ENCODE peak calls at places on chromosomes 1 and 21, in five cellular contexts. One of them, this sample, is unnamed.

GRCh38 chr1:63739452-63739851 is 34.4 kb upstream of the ROR1 start:
- DNase-seq in HCT116: no peak
- DNase-seq in stomach: no peak
- DNase-seq in body of pancreas: no peak
- DNase-seq in heart left ventricle: no peak
- DNase-seq in this sample: no peak

GRCh38 chr1:163337631-163338030 is 15.9 kb downstream of the NUF2 start:
- DNase-seq in HCT116: no peak
- DNase-seq in stomach: no peak
- DNase-seq in body of pancreas: no peak
- DNase-seq in heart left ventricle: no peak
- DNase-seq in this sample: no peak

GRCh38 chr1:58395355-58395754 is 151.2 kb downstream of the OMA1 start:
- DNase-seq in HCT116: peak
- DNase-seq in stomach: no peak
- DNase-seq in body of pancreas: no peak
- DNase-seq in heart left ventricle: peak
- DNase-seq in this sample: no peak

GRCh38 chr21:44281801-44282200 is 3.9 kb upstream of the AIRE start:
- DNase-seq in HCT116: no peak
- DNase-seq in stomach: no peak
- DNase-seq in body of pancreas: peak
- DNase-seq in heart left ventricle: no peak
- DNase-seq in this sample: no peak

GRCh38 chr1:18512883-18513282 is 32.2 kb downstream of the KLHDC7A start:
- DNase-seq in HCT116: no peak
- DNase-seq in stomach: no peak
- DNase-seq in body of pancreas: no peak
- DNase-seq in heart left ventricle: no peak
- DNase-seq in this sample: no peak

GRCh38 chr1:5990913-5991783 is 1.1 kb downstream of the NPHP4 start:
- DNase-seq in HCT116: no peak
- DNase-seq in stomach: peak
- DNase-seq in body of pancreas: peak
- DNase-seq in heart left ventricle: peak
- DNase-seq in this sample: peak

GRCh38 chr1:24912359-24913273 is 17.5 kb downstream of the RUNX3 start:
- DNase-seq in HCT116: no peak
- DNase-seq in stomach: no peak
- DNase-seq in body of pancreas: no peak
- DNase-seq in heart left ventricle: no peak
- DNase-seq in this sample: no peak

GRCh38 chr21:17427157-17427556 is 85.7 kb upstream of the CXADR start:
- DNase-seq in HCT116: no peak
- DNase-seq in stomach: no peak
- DNase-seq in body of pancreas: no peak
- DNase-seq in heart left ventricle: no peak
- DNase-seq in this sample: no peak

GRCh38 chr1:228074954-228075730 is 7.4 kb upstream of the ARF1 start:
- DNase-seq in HCT116: no peak
- DNase-seq in stomach: peak
- DNase-seq in body of pancreas: no peak
- DNase-seq in heart left ventricle: no peak
- DNase-seq in this sample: no peak

GRCh38 chr1:44108971-44109370 is 9.7 kb upstream of the KLF17 start:
- DNase-seq in HCT116: no peak
- DNase-seq in stomach: no peak
- DNase-seq in body of pancreas: no peak
- DNase-seq in heart left ventricle: no peak
- DNase-seq in this sample: no peak

GRCh38 chr1:19664453-19665043 is at the start of gene HTR6:
- DNase-seq in HCT116: no peak
- DNase-seq in stomach: no peak
- DNase-seq in body of pancreas: no peak
- DNase-seq in heart left ventricle: no peak
- DNase-seq in this sample: no peak

GRCh38 chr1:20110679-20111078 is 8.7 kb downstream of the PLA2G2D start:
- DNase-seq in HCT116: peak
- DNase-seq in stomach: no peak
- DNase-seq in body of pancreas: no peak
- DNase-seq in heart left ventricle: no peak
- DNase-seq in this sample: no peak

GRCh38 chr1:79355073-79355472 is 348.5 kb upstream of the ADGRL4 start:
- DNase-seq in HCT116: no peak
- DNase-seq in stomach: no peak
- DNase-seq in body of pancreas: no peak
- DNase-seq in heart left ventricle: no peak
- DNase-seq in this sample: no peak

GRCh38 chr21:29293495-29293894 is 5.2 kb upstream of the BACH1 start:
- DNase-seq in HCT116: no peak
- DNase-seq in stomach: no peak
- DNase-seq in body of pancreas: no peak
- DNase-seq in heart left ventricle: no peak
- DNase-seq in this sample: no peak

GRCh38 chr1:16433066-16433465 is 4.2 kb downstream of the SPATA21 start:
- DNase-seq in HCT116: no peak
- DNase-seq in stomach: no peak
- DNase-seq in body of pancreas: no peak
- DNase-seq in heart left ventricle: no peak
- DNase-seq in this sample: no peak

GRCh38 chr1:16425125-16426025 is 11.8 kb downstream of the SPATA21 start:
- DNase-seq in HCT116: no peak
- DNase-seq in stomach: no peak
- DNase-seq in body of pancreas: no peak
- DNase-seq in heart left ventricle: no peak
- DNase-seq in this sample: no peak

GRCh38 chr1:16434501-16434900 is 2.7 kb downstream of the SPATA21 start:
- DNase-seq in HCT116: no peak
- DNase-seq in stomach: no peak
- DNase-seq in body of pancreas: no peak
- DNase-seq in heart left ventricle: no peak
- DNase-seq in this sample: no peak

GRCh38 chr1:16434007-16434406 is 3.2 kb downstream of the SPATA21 start:
- DNase-seq in HCT116: no peak
- DNase-seq in stomach: no peak
- DNase-seq in body of pancreas: no peak
- DNase-seq in heart left ventricle: no peak
- DNase-seq in this sample: no peak

DNA sequence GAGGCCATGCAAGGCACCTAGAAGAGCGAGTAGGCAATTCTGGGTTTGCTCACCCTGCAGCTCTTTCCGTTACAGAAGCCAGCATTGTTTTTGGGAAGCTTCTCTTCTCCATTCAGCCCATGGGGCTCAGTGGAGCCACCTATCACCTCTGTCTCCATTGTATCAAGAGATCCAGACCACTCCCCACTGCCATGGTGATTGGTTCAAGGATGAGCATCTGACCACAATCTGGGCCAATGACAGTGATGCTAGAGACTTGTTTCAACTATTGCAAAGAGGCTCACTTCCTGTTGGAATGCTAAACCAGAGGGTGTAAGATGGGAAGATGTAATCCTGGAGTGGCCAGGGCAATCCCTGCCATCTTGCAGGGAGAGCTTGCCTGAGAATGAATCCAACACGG is 6.6 kb downstream of the SPATA21 start:
- DNase-seq in HCT116: peak
- DNase-seq in stomach: no peak
- DNase-seq in body of pancreas: no peak
- DNase-seq in heart left ventricle: no peak
- DNase-seq in this sample: no peak
- TF ChIP-seq POLR2A in HCT116: no peak
- TF ChIP-seq POLR2A in stomach: no peak
- TF ChIP-seq POLR2A in body of pancreas: no peak
- TF ChIP-seq POLR2A in heart left ventricle: no peak
- TF ChIP-seq POLR2A in this sample: no peak

GRCh38 chr21:34091607-34092006 is 18.2 kb downstream of the MRPS6 start:
- DNase-seq in HCT116: peak
- DNase-seq in stomach: no peak
- DNase-seq in body of pancreas: no peak
- DNase-seq in heart left ventricle: no peak
- DNase-seq in this sample: no peak
- TF ChIP-seq CTCF in HCT116: peak
- TF ChIP-seq CTCF in stomach: no peak
- TF ChIP-seq CTCF in body of pancreas: no peak
- TF ChIP-seq CTCF in heart left ventricle: no peak
- TF ChIP-seq CTCF in this sample: no peak

GRCh38 chr1:236959112-236959511 is 45.1 kb downstream of the MT1HL1 start:
- DNase-seq in HCT116: no peak
- DNase-seq in stomach: no peak
- DNase-seq in body of pancreas: no peak
- DNase-seq in heart left ventricle: no peak
- DNase-seq in this sample: no peak
- TF ChIP-seq POLR2A in HCT116: no peak
- TF ChIP-seq POLR2A in stomach: no peak
- TF ChIP-seq POLR2A in body of pancreas: no peak
- TF ChIP-seq POLR2A in heart left ventricle: no peak
- TF ChIP-seq POLR2A in this sample: no peak

GRCh38 chr1:2528966-2529750 is 905 bp downstream of the HES5 start:
- DNase-seq in HCT116: no peak
- DNase-seq in stomach: no peak
- DNase-seq in body of pancreas: peak
- DNase-seq in heart left ventricle: no peak
- DNase-seq in this sample: peak
- TF ChIP-seq CTCF in HCT116: no peak
- TF ChIP-seq CTCF in stomach: no peak
- TF ChIP-seq CTCF in body of pancreas: no peak
- TF ChIP-seq CTCF in heart left ventricle: no peak
- TF ChIP-seq CTCF in this sample: no peak

GRCh38 chr1:22025368-22026154 is 24.1 kb downstream of the CELA3A start:
- DNase-seq in HCT116: peak
- DNase-seq in stomach: peak
- DNase-seq in body of pancreas: peak
- DNase-seq in heart left ventricle: peak
- DNase-seq in this sample: peak
- TF ChIP-seq POLR2A in HCT116: peak
- TF ChIP-seq POLR2A in stomach: no peak
- TF ChIP-seq POLR2A in body of pancreas: peak
- TF ChIP-seq POLR2A in heart left ventricle: peak
- TF ChIP-seq POLR2A in this sample: peak

GRCh38 chr1:226309398-226310122 is 596 bp upstream of the LIN9 start:
- DNase-seq in HCT116: no peak
- DNase-seq in stomach: no peak
- DNase-seq in body of pancreas: no peak
- DNase-seq in heart left ventricle: peak
- DNase-seq in this sample: peak
- TF ChIP-seq CTCF in HCT116: no peak
- TF ChIP-seq CTCF in stomach: peak
- TF ChIP-seq CTCF in body of pancreas: no peak
- TF ChIP-seq CTCF in heart left ventricle: no peak
- TF ChIP-seq CTCF in this sample: no peak

GRCh38 chr1:198679535-198680173 is 40.8 kb downstream of the PTPRC start:
- DNase-seq in HCT116: no peak
- DNase-seq in stomach: no peak
- DNase-seq in body of pancreas: no peak
- DNase-seq in heart left ventricle: no peak
- DNase-seq in this sample: no peak
- TF ChIP-seq POLR2A in HCT116: no peak
- TF ChIP-seq POLR2A in stomach: no peak
- TF ChIP-seq POLR2A in body of pancreas: no peak
- TF ChIP-seq POLR2A in heart left ventricle: no peak
- TF ChIP-seq POLR2A in this sample: no peak

GRCh38 chr1:87279966-87280535 is 48.6 kb upstream of the LMO4 start:
- DNase-seq in HCT116: peak
- DNase-seq in stomach: no peak
- DNase-seq in body of pancreas: no peak
- DNase-seq in heart left ventricle: no peak
- DNase-seq in this sample: no peak
- TF ChIP-seq CTCF in HCT116: peak
- TF ChIP-seq CTCF in stomach: no peak
- TF ChIP-seq CTCF in body of pancreas: no peak
- TF ChIP-seq CTCF in heart left ventricle: no peak
- TF ChIP-seq CTCF in this sample: no peak

GRCh38 chr1:172149377-172149776 is 271.1 kb upstream of the C1orf105 start:
- DNase-seq in HCT116: no peak
- DNase-seq in stomach: no peak
- DNase-seq in body of pancreas: no peak
- DNase-seq in heart left ventricle: no peak
- DNase-seq in this sample: no peak

DNA sequence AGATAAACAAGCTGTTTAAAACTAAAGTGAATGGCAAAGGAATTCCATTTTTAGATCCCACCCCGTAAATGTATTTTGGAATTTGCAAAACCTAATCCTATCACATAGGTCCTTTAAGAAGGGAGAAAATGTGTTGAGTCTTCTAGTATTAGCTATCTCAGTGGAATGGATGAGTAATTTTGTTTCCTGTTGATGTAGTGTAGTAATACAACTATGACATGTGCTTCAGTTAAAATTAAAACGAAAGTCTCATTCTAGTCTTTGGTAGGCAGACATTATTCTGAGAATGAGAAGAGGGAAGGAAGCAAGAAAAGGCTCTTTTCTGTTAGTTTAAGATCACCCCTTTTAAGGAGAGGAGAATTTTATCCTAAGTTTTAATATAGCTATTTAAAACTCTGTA is 265.9 kb upstream of the C1orf105 start:
- DNase-seq in HCT116: no peak
- DNase-seq in stomach: no peak
- DNase-seq in body of pancreas: no peak
- DNase-seq in heart left ventricle: no peak
- DNase-seq in this sample: no peak
- TF ChIP-seq POLR2A in HCT116: no peak
- TF ChIP-seq POLR2A in stomach: no peak
- TF ChIP-seq POLR2A in body of pancreas: no peak
- TF ChIP-seq POLR2A in heart left ventricle: no peak
- TF ChIP-seq POLR2A in this sample: no peak

DNA sequence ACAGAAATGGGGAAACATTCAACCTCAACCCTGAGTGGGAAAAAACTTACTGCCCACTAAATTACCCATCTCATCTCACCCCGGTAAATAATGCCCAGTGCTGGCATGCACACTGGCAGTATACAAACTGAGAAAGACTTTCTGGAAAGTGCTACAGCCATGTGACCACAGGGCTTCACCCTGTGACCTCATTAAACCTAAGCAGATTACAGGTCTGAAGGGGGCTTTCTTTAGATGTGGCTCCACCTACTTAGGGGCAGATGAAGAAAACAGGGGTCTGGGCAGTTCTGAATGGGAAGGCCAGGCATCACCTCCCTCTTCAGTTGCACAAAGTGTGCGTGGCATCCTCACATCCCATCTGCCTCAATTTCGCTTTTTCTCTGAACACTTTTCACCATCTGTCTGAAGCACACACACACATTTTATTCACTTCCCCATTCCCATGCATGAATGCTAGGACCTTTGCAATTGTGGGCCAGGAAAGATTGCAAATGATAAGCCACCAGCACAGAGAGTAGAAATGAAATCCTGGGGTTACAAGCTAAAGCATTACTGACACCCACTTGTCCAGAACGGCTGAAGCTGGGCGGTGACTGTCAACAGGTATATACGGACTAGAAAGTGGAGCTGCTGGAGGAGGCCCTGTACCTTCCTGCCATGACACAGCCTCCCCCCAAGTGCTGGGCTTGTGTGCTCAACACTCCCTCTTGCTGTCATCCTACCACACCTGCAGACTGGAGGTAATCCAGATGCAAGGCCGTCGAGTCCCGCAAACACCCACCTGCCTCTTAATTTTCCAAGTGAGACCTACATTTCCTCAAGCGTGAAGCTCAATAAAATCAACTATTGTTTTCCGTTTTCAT is 2.7 kb downstream of the NADK start:
- DNase-seq in HCT116: no peak
- DNase-seq in stomach: no peak
- DNase-seq in body of pancreas: no peak
- DNase-seq in heart left ventricle: no peak
- DNase-seq in this sample: peak
- TF ChIP-seq CTCF in HCT116: no peak
- TF ChIP-seq CTCF in stomach: no peak
- TF ChIP-seq CTCF in body of pancreas: no peak
- TF ChIP-seq CTCF in heart left ventricle: no peak
- TF ChIP-seq CTCF in this sample: no peak

This sample was measured in thyroid gland.